ENCODE peak calls at places on chromosomes 3 and 15, in four cellular contexts. One of them, this sample, is unnamed.

GRCh38 chr3:120561251-120562045 is 34.7 kb upstream of the NDUFB4 start:
- DNase-seq in myocyte: peak
- DNase-seq in activated T-cell treated with anti-CD3 and anti-CD28 coated beads for 48 hours: peak
- DNase-seq in heart right ventricle: peak
- DNase-seq in this sample: peak

GRCh38 chr3:66762888-66763287 is 235.2 kb upstream of the KBTBD8 start:
- DNase-seq in myocyte: no peak
- DNase-seq in activated T-cell treated with anti-CD3 and anti-CD28 coated beads for 48 hours: no peak
- DNase-seq in heart right ventricle: no peak
- DNase-seq in this sample: no peak

GRCh38 chr3:72423643-72424042 is 424.6 kb downstream of the SHQ1 start:
- DNase-seq in myocyte: no peak
- DNase-seq in activated T-cell treated with anti-CD3 and anti-CD28 coated beads for 48 hours: no peak
- DNase-seq in heart right ventricle: no peak
- DNase-seq in this sample: no peak

GRCh38 chr3:179840985-179841384 is 188.1 kb downstream of the USP13 start:
- DNase-seq in myocyte: peak
- DNase-seq in activated T-cell treated with anti-CD3 and anti-CD28 coated beads for 48 hours: no peak
- DNase-seq in heart right ventricle: no peak
- DNase-seq in this sample: no peak

GRCh38 chr3:5994651-5995050 is 807.1 kb downstream of the EDEM1 start:
- DNase-seq in myocyte: no peak
- DNase-seq in activated T-cell treated with anti-CD3 and anti-CD28 coated beads for 48 hours: no peak
- DNase-seq in heart right ventricle: no peak
- DNase-seq in this sample: no peak

GRCh38 chr15:100869151-100869999 is 10.3 kb upstream of the ALDH1A3 start:
- DNase-seq in myocyte: no peak
- DNase-seq in activated T-cell treated with anti-CD3 and anti-CD28 coated beads for 48 hours: no peak
- DNase-seq in heart right ventricle: no peak
- DNase-seq in this sample: no peak

GRCh38 chr15:29765234-29765841 is 56.9 kb downstream of the TJP1 start:
- DNase-seq in myocyte: no peak
- DNase-seq in activated T-cell treated with anti-CD3 and anti-CD28 coated beads for 48 hours: no peak
- DNase-seq in heart right ventricle: no peak
- DNase-seq in this sample: no peak

GRCh38 chr3:188946837-188947236 is 224.9 kb upstream of the TPRG1 start:
- DNase-seq in myocyte: no peak
- DNase-seq in activated T-cell treated with anti-CD3 and anti-CD28 coated beads for 48 hours: no peak
- DNase-seq in heart right ventricle: no peak
- DNase-seq in this sample: no peak

GRCh38 chr15:70921297-70921696 is 28.7 kb downstream of the LRRC49 start:
- DNase-seq in myocyte: no peak
- DNase-seq in activated T-cell treated with anti-CD3 and anti-CD28 coated beads for 48 hours: no peak
- DNase-seq in heart right ventricle: no peak
- DNase-seq in this sample: no peak

GRCh38 chr15:101361418-101361817 is 66.4 kb upstream of the SNRPA1 start:
- DNase-seq in myocyte: no peak
- DNase-seq in activated T-cell treated with anti-CD3 and anti-CD28 coated beads for 48 hours: no peak
- DNase-seq in heart right ventricle: no peak
- DNase-seq in this sample: no peak

GRCh38 chr3:112303811-112304325 is 9.9 kb upstream of the SLC9C1 start:
- DNase-seq in myocyte: peak
- DNase-seq in activated T-cell treated with anti-CD3 and anti-CD28 coated beads for 48 hours: no peak
- DNase-seq in heart right ventricle: no peak
- DNase-seq in this sample: no peak

GRCh38 chr3:127787556-127787955 is 34.8 kb downstream of the MGLL start:
- DNase-seq in myocyte: no peak
- DNase-seq in activated T-cell treated with anti-CD3 and anti-CD28 coated beads for 48 hours: no peak
- DNase-seq in heart right ventricle: no peak
- DNase-seq in this sample: no peak

GRCh38 chr3:30970183-30970582 is 75.7 kb upstream of the GADL1 start:
- DNase-seq in myocyte: peak
- DNase-seq in activated T-cell treated with anti-CD3 and anti-CD28 coated beads for 48 hours: no peak
- DNase-seq in heart right ventricle: no peak
- DNase-seq in this sample: no peak

GRCh38 chr3:169998668-169999131 is 32.1 kb downstream of the SEC62 start:
- DNase-seq in myocyte: peak
- DNase-seq in activated T-cell treated with anti-CD3 and anti-CD28 coated beads for 48 hours: no peak
- DNase-seq in heart right ventricle: no peak
- DNase-seq in this sample: no peak

GRCh38 chr3:58068126-58068809 is 60.0 kb downstream of the FLNB start:
- DNase-seq in myocyte: peak
- DNase-seq in activated T-cell treated with anti-CD3 and anti-CD28 coated beads for 48 hours: no peak
- DNase-seq in heart right ventricle: no peak
- DNase-seq in this sample: no peak

GRCh38 chr3:187947927-187948682 is 202.8 kb upstream of the BCL6 start:
- DNase-seq in myocyte: peak
- DNase-seq in activated T-cell treated with anti-CD3 and anti-CD28 coated beads for 48 hours: no peak
- DNase-seq in heart right ventricle: no peak
- DNase-seq in this sample: no peak

GRCh38 chr3:3305087-3305486 is 125.6 kb upstream of the CRBN start:
- DNase-seq in myocyte: no peak
- DNase-seq in activated T-cell treated with anti-CD3 and anti-CD28 coated beads for 48 hours: no peak
- DNase-seq in heart right ventricle: no peak
- DNase-seq in this sample: no peak

GRCh38 chr15:63402498-63403253 is 21.0 kb upstream of the CA12 start:
- DNase-seq in myocyte: peak
- DNase-seq in activated T-cell treated with anti-CD3 and anti-CD28 coated beads for 48 hours: no peak
- DNase-seq in heart right ventricle: no peak
- DNase-seq in this sample: no peak

GRCh38 chr3:55091381-55092225 is 163.7 kb upstream of the LRTM1 start:
- DNase-seq in myocyte: peak
- DNase-seq in activated T-cell treated with anti-CD3 and anti-CD28 coated beads for 48 hours: no peak
- DNase-seq in heart right ventricle: no peak
- DNase-seq in this sample: no peak

GRCh38 chr3:184050217-184050847 is 2.5 kb upstream of the HTR3C start:
- DNase-seq in myocyte: no peak
- DNase-seq in activated T-cell treated with anti-CD3 and anti-CD28 coated beads for 48 hours: no peak
- DNase-seq in heart right ventricle: no peak
- DNase-seq in this sample: no peak

GRCh38 chr15:72992733-72993321 is 59.4 kb upstream of the NEO1 start:
- DNase-seq in myocyte: no peak
- DNase-seq in activated T-cell treated with anti-CD3 and anti-CD28 coated beads for 48 hours: no peak
- DNase-seq in heart right ventricle: no peak
- DNase-seq in this sample: no peak

GRCh38 chr3:49902511-49903345 is 945 bp downstream of the MST1R start:
- DNase-seq in myocyte: no peak
- DNase-seq in activated T-cell treated with anti-CD3 and anti-CD28 coated beads for 48 hours: no peak
- DNase-seq in heart right ventricle: no peak
- DNase-seq in this sample: no peak

This sample was measured in NCI-H187.